ENCODE peak calls at places on chromosomes 5 and 9, in five cellular contexts. I, A, Q, U and P are unnamed samples.

GRCh38 chr5:157328277-157328912 is 62.5 kb downstream of the CYFIP2 start:
- DNase-seq in A (no peak), U (peak), Q (peak), I (peak), P (no peak)

GRCh38 chr5:75509956-75510355 is 1.5 kb downstream of the CERT1 start:
- DNase-seq in U (no peak), I (peak), A (no peak), Q (peak), P (no peak)

GRCh38 chr5:106862450-106863193 is 808.1 kb downstream of the EFNA5 start:
- DNase-seq in U (no peak), A (no peak), I (peak), Q (no peak), P (no peak)

GRCh38 chr9:86406366-86406765 is 52.2 kb upstream of the TUT7 start:
- DNase-seq in Q (peak), U (no peak), I (peak), A (no peak), P (no peak)

GRCh38 chr5:59188415-59189225 is 605.7 kb downstream of the RAB3C start:
- DNase-seq in A (peak), I (peak), U (no peak), Q (peak), P (peak)

GRCh38 chr9:127931092-127931881 is 710 bp upstream of the PIP5KL1 start:
- DNase-seq in A (no peak), Q (peak), U (peak), I (peak), P (no peak)

GRCh38 chr5:84378961-84379360 is 5.7 kb downstream of the EDIL3 start:
- DNase-seq in Q (no peak), I (peak), A (no peak), U (no peak), P (no peak)

GRCh38 chr9:130499804-130500263 is 55.1 kb downstream of the ASS1 start:
- DNase-seq in Q (peak), A (no peak), U (no peak), I (no peak), P (no peak)

GRCh38 chr5:124628721-124629596 is 117.5 kb downstream of the ZNF608 start:
- DNase-seq in I (peak), Q (peak), A (peak), U (peak), P (no peak)

GRCh38 chr5:15103130-15103529 is 231.6 kb upstream of the ANKH start:
- DNase-seq in Q (no peak), A (no peak), I (no peak), U (no peak), P (no peak)

GRCh38 chr5:142542906-142543305 is 143.0 kb downstream of the FGF1 start:
- DNase-seq in U (no peak), I (no peak), A (no peak), Q (no peak), P (no peak)

GRCh38 chr5:171707441-171707790 is 78.2 kb upstream of the SMIM23 start:
- DNase-seq in A (no peak), U (no peak), I (no peak), Q (no peak), P (no peak)

GRCh38 chr5:93705896-93706295 is 35.5 kb downstream of the POU5F2 start:
- DNase-seq in A (no peak), U (no peak), I (peak), Q (no peak), P (no peak)

GRCh38 chr9:37988041-37988440 is 81.0 kb downstream of the SHB start:
- DNase-seq in I (no peak), Q (no peak), U (no peak), A (no peak), P (no peak)

GRCh38 chr9:107592439-107592838 is 102.9 kb upstream of the KLF4 start:
- DNase-seq in I (no peak), A (no peak), Q (no peak), U (no peak), P (no peak)

GRCh38 chr9:90053027-90053426 is 448.2 kb downstream of the GADD45G start:
- DNase-seq in U (no peak), A (no peak), Q (no peak), I (peak), P (no peak)
- TF ChIP-seq CTCF in U (peak), A (no peak), Q (peak), I (peak), P (no peak)

GRCh38 chr5:38422622-38423021 is 133.8 kb downstream of the LIFR start:
- DNase-seq in I (peak), Q (no peak), A (no peak), U (no peak), P (no peak)

GRCh38 chr5:38426493-38426892 is 130.0 kb downstream of the LIFR start:
- DNase-seq in Q (peak), I (peak), U (no peak), A (no peak), P (no peak)

GRCh38 chr5:38426986-38427950 is 129.2 kb downstream of the LIFR start:
- DNase-seq in Q (peak), I (peak), A (no peak), U (no peak), P (no peak)

GRCh38 chr5:38423536-38424178 is 132.8 kb downstream of the LIFR start:
- DNase-seq in A (no peak), Q (no peak), I (no peak), U (no peak), P (no peak)

DNA sequence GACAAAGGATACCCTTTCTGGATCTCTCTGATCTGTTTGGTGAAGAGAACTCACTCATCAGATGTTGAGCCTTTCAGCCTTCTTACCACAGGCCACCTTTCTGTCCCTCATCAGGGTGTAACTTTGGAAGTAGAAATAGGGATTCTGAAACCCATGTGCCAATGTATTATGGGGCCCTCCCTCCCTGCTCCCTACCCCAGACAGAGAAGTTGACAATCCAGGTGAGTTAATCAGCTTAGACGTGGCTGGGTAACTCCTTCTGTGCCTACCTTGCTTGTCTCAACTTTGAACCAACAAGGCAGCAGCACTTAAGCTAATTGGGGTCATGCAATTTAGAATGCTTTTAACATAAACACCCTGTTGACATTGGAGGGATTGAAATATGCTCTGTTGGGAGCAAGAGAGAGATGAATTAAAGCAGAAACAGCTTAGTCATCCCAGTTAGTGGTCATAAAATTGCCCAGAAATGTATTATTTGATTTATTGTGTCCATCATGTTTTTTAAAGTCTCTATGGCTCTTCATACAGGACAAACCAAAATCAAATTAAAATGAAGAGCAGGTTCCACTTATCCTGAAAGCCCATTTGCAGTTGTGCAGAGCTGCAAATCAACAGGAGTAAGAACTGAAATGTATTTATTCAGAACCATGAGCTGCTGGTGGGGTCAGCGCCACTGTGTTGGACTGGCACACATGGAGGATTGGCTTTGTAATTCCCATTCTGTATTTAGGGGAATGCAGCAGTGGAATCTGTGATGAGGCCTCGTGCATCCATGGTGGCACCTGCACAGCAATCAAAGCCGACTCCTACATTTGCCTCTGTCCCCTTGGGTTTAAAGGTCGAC is 132.0 kb downstream of the LIFR start:
- DNase-seq in Q (no peak), I (no peak), A (no peak), U (no peak), P (no peak)
- TF ChIP-seq CTCF in Q (no peak), I (no peak), A (no peak), U (no peak), P (no peak)

GRCh38 chr9:108688051-108688450 is 167.7 kb downstream of the ACTL7B start:
- DNase-seq in U (no peak), A (no peak), I (no peak), Q (no peak), P (no peak)
- TF ChIP-seq CTCF in U (no peak), A (no peak), I (no peak), Q (no peak), P (no peak)

DNA sequence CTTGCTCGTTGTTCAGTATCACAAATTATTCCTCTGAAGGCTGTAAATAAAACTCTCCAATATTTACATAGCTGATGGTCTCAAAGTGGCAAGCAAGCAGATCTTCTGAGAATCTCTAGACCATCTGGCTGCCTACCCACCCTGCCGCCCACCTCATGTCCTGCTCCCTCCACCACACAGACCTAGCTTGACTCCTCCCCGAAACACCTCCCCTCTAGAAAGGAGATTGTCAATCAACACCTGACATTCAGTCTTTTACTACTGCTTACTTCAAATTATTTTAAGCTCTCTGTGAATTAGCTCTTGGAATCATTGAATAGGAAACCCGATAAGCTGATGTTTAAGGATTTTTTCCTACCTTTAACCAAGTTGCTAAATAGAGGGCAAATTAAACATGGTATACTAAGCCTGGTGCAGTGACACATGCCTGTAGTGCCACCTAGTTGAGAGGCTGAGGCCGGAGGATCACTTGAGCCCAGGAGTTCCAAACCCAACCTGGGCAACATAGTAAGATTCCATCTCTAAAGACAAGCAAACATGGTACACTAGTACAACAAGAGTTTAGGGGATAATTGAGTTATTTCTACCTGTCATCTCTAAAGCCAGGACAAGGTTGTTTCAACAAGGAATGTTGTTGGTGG is 10.9 kb upstream of the SOWAHA start:
- DNase-seq in Q (no peak), U (no peak), I (no peak), A (no peak), P (no peak)
- TF ChIP-seq CTCF in Q (no peak), U (peak), I (no peak), A (no peak), P (no peak)

DNA sequence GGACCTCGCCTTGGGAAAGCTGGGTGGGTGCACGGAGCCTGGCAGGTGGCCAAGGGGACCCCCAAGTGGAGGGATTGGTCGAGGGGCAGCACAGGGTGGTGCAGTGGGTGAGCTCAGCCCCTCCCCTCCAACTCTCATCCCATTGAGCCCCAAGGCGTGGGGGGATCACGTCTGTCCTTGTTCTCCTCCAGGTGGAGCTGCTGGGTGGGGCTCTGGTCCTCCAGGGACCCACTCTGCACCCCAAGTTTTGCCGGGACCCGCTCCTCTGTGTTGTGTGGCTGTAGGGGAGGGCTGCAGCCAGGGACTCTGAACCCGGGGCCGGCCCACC is 3.6 kb upstream of the FUT7 start:
- DNase-seq in I (no peak), U (no peak), A (no peak), Q (no peak), P (no peak)
- TF ChIP-seq CTCF in I (no peak), U (peak), A (peak), Q (peak), P (peak)

GRCh38 chr5:149902177-149902576 is 42.4 kb downstream of the PDE6A start:
- DNase-seq in U (no peak), Q (no peak), A (no peak), I (no peak), P (no peak)

GRCh38 chr5:149907828-149908227 is 36.8 kb downstream of the PDE6A start:
- DNase-seq in I (no peak), U (no peak), Q (no peak), A (no peak), P (no peak)

GRCh38 chr5:149904293-149904886 is 40.2 kb downstream of the PDE6A start:
- DNase-seq in Q (no peak), U (no peak), A (no peak), I (peak), P (no peak)

GRCh38 chr5:149903441-149903840 is 41.2 kb downstream of the PDE6A start:
- DNase-seq in Q (no peak), U (no peak), A (no peak), I (no peak), P (no peak)

GRCh38 chr5:149904977-149905376 is 39.6 kb downstream of the PDE6A start:
- DNase-seq in A (no peak), I (no peak), Q (no peak), U (no peak), P (no peak)
- TF ChIP-seq CTCF in A (no peak), I (no peak), Q (no peak), U (no peak), P (no peak)

GRCh38 chr9:129143031-129143441 is 31.8 kb downstream of the PTPA start:
- DNase-seq in I (peak), A (peak), U (peak), Q (peak), P (peak)
- TF ChIP-seq CTCF in I (peak), A (peak), U (peak), Q (peak), P (peak)